ENCODE peak calls at places on chromosomes 2 and 18, in nine cellular contexts. R is Peyer's patch, I is psoas muscle, P is IMR-90, C is endodermal cell, T is pancreas, N is bronchial epithelial cell, M is spleen, W is cardiac muscle cell. Q is an unnamed sample. For H3K27me3 and H3K36me3, the result is how much of the 10 kb centered on the place peaks cover.

GRCh38 chr2:224938670-224939309 is 103.5 kb downstream of the DOCK10 start:
- DNase-seq in W (peak), M (no peak), P (peak), N (no peak), R (no peak), C (no peak), T (no peak), I (no peak), Q (no peak)

GRCh38 chr2:218885981-218886447 is 5.4 kb downstream of the WNT10A start:
- DNase-seq in C (no peak), I (no peak), P (no peak), M (peak), T (no peak), N (peak), W (no peak), R (peak), Q (no peak)

GRCh38 chr2:74177697-74178096 is 982 bp downstream of the MOB1A start:
- DNase-seq in P (no peak), T (no peak), R (no peak), C (no peak), W (no peak), I (no peak), M (no peak), N (no peak), Q (no peak)

GRCh38 chr2:23803275-23803964 is 123.5 kb downstream of the ATAD2B start:
- DNase-seq in W (peak), C (no peak), P (peak), N (peak), R (no peak), I (no peak), T (no peak), M (no peak), Q (no peak)

GRCh38 chr18:54089749-54090459 is 134.6 kb downstream of the MBD2 start:
- DNase-seq in M (no peak), I (no peak), T (no peak), C (no peak), R (no peak), N (peak), W (no peak), P (no peak), Q (no peak)

GRCh38 chr18:79428287-79428686 is 32.6 kb downstream of the NFATC1 start:
- DNase-seq in M (no peak), R (no peak), T (no peak), I (no peak), C (no peak), W (no peak), N (no peak), P (no peak), Q (no peak)

GRCh38 chr2:70069049-70069448 is 18.2 kb upstream of the PCBP1 start:
- DNase-seq in N (peak), R (peak), T (peak), I (no peak), W (no peak), C (no peak), M (no peak), P (peak), Q (no peak)

GRCh38 chr2:135167273-135167672 is 115.2 kb downstream of the RAB3GAP1 start:
- DNase-seq in P (no peak), N (no peak), W (no peak), R (no peak), I (no peak), M (no peak), C (no peak), T (no peak), Q (no peak)

GRCh38 chr2:120334068-120334467 is 11.9 kb upstream of the INHBB start:
- DNase-seq in I (no peak), W (no peak), M (no peak), T (no peak), N (no peak), P (no peak), C (no peak), R (no peak), Q (no peak)

DNA sequence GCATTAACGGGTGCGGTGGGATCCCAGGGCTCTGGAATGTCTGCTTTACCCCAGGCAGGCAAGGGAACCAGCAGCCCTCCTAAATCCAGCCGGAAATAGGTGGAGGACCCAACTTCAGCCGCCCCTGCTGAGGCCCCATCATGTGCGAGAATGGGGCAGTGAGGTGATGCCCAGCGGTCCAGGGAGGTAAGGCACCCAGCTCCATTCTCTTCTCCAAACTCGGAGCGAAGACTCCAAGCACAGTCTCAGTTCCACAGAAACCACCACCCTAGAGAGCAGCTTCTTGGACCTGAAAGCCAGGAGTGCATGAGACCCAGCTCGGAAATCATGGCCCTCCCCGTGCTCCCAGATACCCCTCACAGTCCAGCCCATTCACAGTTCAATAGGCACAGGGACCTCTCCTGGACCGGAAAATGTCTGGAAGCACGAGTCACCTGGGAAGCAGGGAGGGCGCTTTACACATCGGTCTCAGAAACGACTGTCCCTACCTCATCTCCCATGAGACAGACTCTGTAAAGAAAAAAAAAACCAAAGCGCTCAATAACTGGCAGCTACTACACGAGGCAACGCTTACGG is 2.1 kb downstream of the SDC1 start:
- DNase-seq in N (no peak), W (no peak), T (no peak), P (no peak), R (no peak), I (no peak), M (no peak), C (no peak), Q (peak)
- H3K4me3 ChIP-seq in N (peak), W (peak), T (peak), P (no peak), R (peak), I (peak), M (peak), C (peak), Q (peak)

GRCh38 chr2:127416486-127417001 is 1.7 kb upstream of the PROC start:
- DNase-seq in R (no peak), T (no peak), M (no peak), I (no peak), C (no peak), P (no peak), N (peak), W (no peak), Q (no peak)

GRCh38 chr2:127419112-127419430 is 844 bp downstream of the PROC start:
- DNase-seq in W (no peak), P (no peak), C (no peak), M (no peak), R (no peak), I (no peak), T (no peak), N (no peak), Q (no peak)

GRCh38 chr2:127418300-127419111 is at the start of gene PROC:
- DNase-seq in R (peak), N (no peak), P (no peak), C (no peak), I (no peak), W (no peak), T (no peak), M (no peak), Q (no peak)

GRCh38 chr2:127415593-127416485 is 2.4 kb upstream of the PROC start:
- DNase-seq in W (no peak), R (peak), P (no peak), I (peak), M (peak), C (peak), N (peak), T (peak), Q (peak)

GRCh38 chr2:127417406-127417805 is 821 bp upstream of the PROC start:
- DNase-seq in I (no peak), M (no peak), N (no peak), P (no peak), T (no peak), R (peak), C (no peak), W (no peak), Q (no peak)
- H3K27me3 ChIP-seq in I (under half), M (under half), N (under half), P (under half), T (under half), R (under half), C (under half), W (under half), Q (under half)

GRCh38 chr2:19139386-19139785 is 219.0 kb downstream of the OSR1 start:
- DNase-seq in P (no peak), N (no peak), M (no peak), T (no peak), R (no peak), C (no peak), I (no peak), W (no peak), Q (no peak)

GRCh38 chr2:19140463-19141208 is 217.8 kb downstream of the OSR1 start:
- DNase-seq in N (peak), P (peak), T (no peak), R (no peak), C (peak), I (no peak), M (no peak), W (peak), Q (no peak)

GRCh38 chr2:19141234-19142004 is 217.0 kb downstream of the OSR1 start:
- DNase-seq in M (no peak), N (no peak), P (peak), W (no peak), R (no peak), T (no peak), C (no peak), I (no peak), Q (no peak)

GRCh38 chr2:19137433-19137832 is 221.0 kb downstream of the OSR1 start:
- DNase-seq in T (no peak), C (peak), M (no peak), R (no peak), W (no peak), I (no peak), N (no peak), P (no peak), Q (peak)

DNA sequence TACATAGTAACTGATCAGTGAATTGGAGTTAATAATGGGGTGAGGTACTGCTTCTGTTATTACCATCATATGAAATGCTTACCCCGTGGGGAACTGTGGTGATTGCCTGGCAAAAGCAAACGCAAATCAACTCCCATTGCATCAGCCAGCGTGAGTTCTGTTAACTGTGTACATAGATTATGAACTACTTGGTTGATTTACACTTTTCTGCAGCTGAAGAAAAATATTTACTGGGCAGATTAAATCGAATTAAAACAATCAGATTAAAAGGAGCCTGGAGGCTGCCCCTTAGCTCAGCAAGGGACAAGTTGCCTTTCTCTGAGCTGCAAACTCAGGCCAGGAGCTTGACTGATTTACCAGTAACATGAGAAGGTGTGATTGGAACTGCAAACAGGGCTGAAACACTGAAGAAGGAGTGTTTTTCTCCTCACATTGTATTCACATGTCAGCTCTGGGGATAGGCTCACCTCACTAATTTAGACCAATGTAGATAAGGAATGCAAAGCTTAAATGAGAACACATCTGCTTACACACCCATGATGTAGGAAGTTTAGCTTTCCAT is 220.1 kb downstream of the OSR1 start:
- DNase-seq in P (no peak), C (peak), R (no peak), M (no peak), I (no peak), N (no peak), W (no peak), T (no peak), Q (no peak)
- H3K36me3 ChIP-seq in P (under half), C (under half), R (under half), M (under half), I (under half), N (under half), W (under half), T (under half), Q (under half)

GRCh38 chr2:85753035-85753524 is 711 bp upstream of the ATOH8 start:
- DNase-seq in W (peak), C (no peak), P (no peak), M (no peak), I (no peak), N (no peak), T (no peak), R (peak), Q (no peak)
- H3K4me3 ChIP-seq in W (peak), C (peak), P (peak), M (peak), I (peak), N (peak), T (peak), R (peak), Q (peak)

GRCh38 chr2:222293660-222294630 is 4.9 kb downstream of the PAX3 start:
- DNase-seq in I (no peak), N (no peak), C (peak), M (no peak), W (no peak), P (no peak), T (no peak), R (no peak), Q (peak)
- H3K27me3 ChIP-seq in I (half or more), N (half or more), C (half or more), M (half or more), W (half or more), P (half or more), T (under half), R (half or more), Q (half or more)

DNA sequence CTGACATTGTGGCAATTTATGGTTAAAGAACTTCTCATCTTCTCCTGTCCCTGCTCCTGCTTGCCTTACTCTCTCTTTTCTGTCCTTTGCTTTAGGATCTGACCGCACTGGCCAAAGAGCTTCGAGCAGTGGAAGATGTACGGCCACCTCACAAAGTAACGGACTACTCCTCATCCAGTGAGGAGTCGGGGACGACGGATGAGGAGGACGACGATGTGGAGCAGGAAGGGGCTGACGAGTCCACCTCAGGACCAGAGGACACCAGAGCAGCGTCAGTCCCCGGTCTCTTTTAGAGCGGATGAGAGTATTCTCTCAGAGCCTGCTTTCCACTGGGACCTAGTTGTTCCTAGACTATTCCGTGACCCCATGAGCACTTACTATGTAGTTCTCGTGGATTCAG is 122.2 kb upstream of the IL1R2 start:
- DNase-seq in I (no peak), N (no peak), P (no peak), R (no peak), M (no peak), C (no peak), T (no peak), W (no peak), Q (no peak)
- H3K36me3 ChIP-seq in I (half or more), N (under half), P (half or more), R (under half), M (under half), C (half or more), T (under half), W (half or more), Q (under half)